ENCODE peak calls at places on chromosomes 7 and 10, in ten cellular contexts. P, B, O, L, Q, R, N, Z, F and K are unnamed samples.

GRCh38 chr7:117227091-117227490 is 95.8 kb downstream of the WNT2 start:
- DNase-seq in Z (peak), B (no peak), Q (no peak), P (no peak), O (no peak), R (no peak), N (no peak), F (no peak), L (no peak), K (peak)

GRCh38 chr7:151926336-151926712 is 29.9 kb upstream of the GALNTL5 start:
- DNase-seq in B (no peak), Q (no peak), R (no peak), N (no peak), O (no peak), L (no peak), F (no peak), P (no peak), Z (no peak), K (no peak)

GRCh38 chr7:90407484-90407821 is 4.2 kb downstream of the CLDN12 start:
- DNase-seq in B (no peak), R (no peak), Z (no peak), L (no peak), O (no peak), N (no peak), P (no peak), F (no peak), Q (no peak), K (no peak)

GRCh38 chr7:1364068-1364905 is 95.0 kb downstream of the MICALL2 start:
- DNase-seq in P (no peak), N (no peak), Q (no peak), R (no peak), F (no peak), B (no peak), O (no peak), L (no peak), Z (no peak), K (no peak)

GRCh38 chr7:85890244-85890811 is 703.5 kb upstream of the SEMA3D start:
- DNase-seq in F (peak), L (peak), P (peak), Z (peak), B (no peak), R (no peak), N (no peak), O (peak), Q (peak), K (peak)

GRCh38 chr10:100728928-100729876 is 16.2 kb upstream of the PAX2 start:
- DNase-seq in B (no peak), N (no peak), Z (peak), Q (no peak), R (no peak), L (peak), F (peak), P (peak), O (no peak), K (no peak)

GRCh38 chr7:103764887-103765286 is 224.6 kb downstream of the RELN start:
- DNase-seq in B (no peak), N (no peak), F (no peak), Q (no peak), Z (no peak), L (no peak), P (no peak), R (no peak), O (no peak), K (no peak)

GRCh38 chr7:322708-323111 is 32.7 kb downstream of the FOXL3 start:
- DNase-seq in P (no peak), O (no peak), L (no peak), Q (no peak), N (no peak), Z (no peak), F (no peak), R (no peak), B (no peak), K (no peak)

GRCh38 chr10:27341001-27341400 is 100.4 kb upstream of the ACBD5 start:
- DNase-seq in N (no peak), L (no peak), R (no peak), F (no peak), P (no peak), Z (no peak), B (no peak), Q (no peak), O (no peak), K (no peak)

GRCh38 chr10:43939939-43940810 is 291.5 kb upstream of the ZNF32 start:
- DNase-seq in F (no peak), P (no peak), Z (peak), N (no peak), O (no peak), B (no peak), Q (no peak), R (no peak), L (peak), K (no peak)

GRCh38 chr7:141695803-141696289 is 6.1 kb downstream of the DENND11 start:
- DNase-seq in Q (no peak), Z (no peak), R (no peak), O (no peak), L (no peak), B (no peak), F (no peak), N (no peak), P (no peak), K (no peak)